ENCODE peak calls at places on chromosome 13, in six cellular contexts. X, H, F, V, U and Q are unnamed samples.

GRCh38 chr13:63699948-63700347 is 2284.3 kb upstream of the PCDH20 start:
- DNase-seq in H (no peak), V (no peak), X (no peak), F (no peak), U (no peak), Q (no peak)

GRCh38 chr13:50126378-50127016 is 111.3 kb downstream of the KCNRG start:
- DNase-seq in F (peak; percentile 38), V (no peak), X (no peak), H (peak; percentile 6), U (peak; percentile 38), Q (peak; percentile 26)

GRCh38 chr13:78160793-78161192 is 242.2 kb upstream of the EDNRB start:
- DNase-seq in H (peak; percentile 9), U (peak; percentile 96), V (peak; percentile 51), F (peak; percentile 60), X (no peak), Q (no peak)

GRCh38 chr13:91804724-91805123 is 406.3 kb downstream of the GPC5 start:
- DNase-seq in X (no peak), H (no peak), F (no peak), U (no peak), V (no peak), Q (no peak)

GRCh38 chr13:22931576-22931975 is 249.2 kb upstream of the SGCG start:
- DNase-seq in F (no peak), H (no peak), V (no peak), X (no peak), U (no peak), Q (no peak)

GRCh38 chr13:39946769-39947168 is 291.3 kb downstream of the COG6 start:
- DNase-seq in H (no peak), V (no peak), X (no peak), F (no peak), U (no peak), Q (no peak)

GRCh38 chr13:109251958-109252357 is 534.4 kb downstream of the IRS2 start:
- DNase-seq in U (no peak), V (peak; percentile 6), H (no peak), F (no peak), X (no peak), Q (no peak)

GRCh38 chr13:90882551-90882950 is 464.9 kb upstream of the MIR17HG start:
- DNase-seq in H (no peak), F (no peak), X (no peak), V (no peak), U (no peak), Q (no peak)

GRCh38 chr13:42028113-42028799 is 20.2 kb upstream of the DGKH start:
- DNase-seq in X (no peak), F (peak; percentile 4), H (no peak), U (no peak), V (no peak), Q (no peak)

GRCh38 chr13:109767023-109767422 is 19.4 kb downstream of the IRS2 start:
- DNase-seq in H (no peak), X (no peak), F (no peak), U (no peak), V (no peak), Q (no peak)

GRCh38 chr13:30088312-30088855 is 219.0 kb downstream of the KATNAL1 start:
- DNase-seq in F (no peak), U (peak; percentile 75), X (no peak), H (no peak), V (no peak), Q (no peak)

GRCh38 chr13:99135591-99135990 is 65.1 kb upstream of the UBAC2 start:
- DNase-seq in X (no peak), U (no peak), F (no peak), V (no peak), H (no peak), Q (no peak)

GRCh38 chr13:102131246-102131645 is 270.6 kb downstream of the FGF14 start:
- DNase-seq in F (peak; percentile 60), U (no peak), V (no peak), X (no peak), H (peak; percentile 64), Q (no peak)

GRCh38 chr13:48097793-48098192 is 2.9 kb upstream of the MED4 start:
- DNase-seq in H (no peak), U (no peak), X (no peak), V (no peak), F (no peak), Q (no peak)

GRCh38 chr13:37595162-37595561 is 3.4 kb downstream of the POSTN start:
- DNase-seq in U (no peak), X (no peak), F (peak; percentile 51), V (peak; percentile 28), H (no peak), Q (no peak)